ENCODE peak calls at places on chromosome 1, in eight cellular contexts. M, Q, T, A, K, R, V and U are unnamed samples.

GRCh38 chr1:68600049-68600661 is 103.3 kb upstream of the DEPDC1 start:
- DNase-seq in M (no peak), Q (peak), T (peak), A (peak), K (no peak), R (no peak), V (peak), U (no peak)

GRCh38 chr1:202155478-202156021 is 4.9 kb downstream of the PTPN7 start:
- DNase-seq in M (no peak), Q (no peak), T (peak), A (no peak), K (no peak), R (no peak), V (no peak), U (no peak)

GRCh38 chr1:77322061-77322900 is 40.5 kb downstream of the AK5 start:
- DNase-seq in M (no peak), Q (no peak), T (peak), A (peak), K (no peak), R (no peak), V (peak), U (no peak)

GRCh38 chr1:241896670-241896962 is 48.6 kb downstream of the EXO1 start:
- DNase-seq in M (no peak), Q (no peak), T (no peak), A (no peak), K (no peak), R (no peak), V (no peak), U (no peak)

GRCh38 chr1:154430903-154431302 is 25.8 kb downstream of the IL6R start:
- DNase-seq in M (no peak), Q (no peak), T (no peak), A (no peak), K (no peak), R (no peak), V (no peak), U (no peak)

GRCh38 chr1:7550261-7550850 is 220.7 kb upstream of the VAMP3 start:
- DNase-seq in M (no peak), Q (no peak), T (no peak), A (no peak), K (no peak), R (peak), V (no peak), U (no peak)

GRCh38 chr1:180080439-180080838 is 74.2 kb upstream of the QSOX1 start:
- DNase-seq in M (no peak), Q (no peak), T (no peak), A (no peak), K (no peak), R (no peak), V (no peak), U (no peak)

GRCh38 chr1:213987876-213988638 is at the start of gene PROX1:
- DNase-seq in M (no peak), Q (peak), T (peak), A (peak), K (peak), R (peak), V (no peak), U (no peak)

GRCh38 chr1:30060738-30061137 is 662.6 kb downstream of the MATN1 start:
- DNase-seq in M (no peak), Q (no peak), T (no peak), A (no peak), K (no peak), R (no peak), V (no peak), U (no peak)

GRCh38 chr1:159311679-159312078 is 9.5 kb downstream of the FCER1A start:
- DNase-seq in M (no peak), Q (no peak), T (no peak), A (no peak), K (no peak), R (no peak), V (no peak), U (no peak)

GRCh38 chr1:40921522-40921921 is 58.0 kb upstream of the CTPS1 start:
- DNase-seq in M (no peak), Q (no peak), T (no peak), A (no peak), K (no peak), R (no peak), V (no peak), U (no peak)

GRCh38 chr1:9753121-9753531 is 70.6 kb downstream of the CLSTN1 start:
- DNase-seq in M (no peak), Q (no peak), T (peak), A (no peak), K (no peak), R (peak), V (no peak), U (no peak)

GRCh38 chr1:13996334-13996733 is 296.3 kb downstream of the PRDM2 start:
- DNase-seq in M (no peak), Q (no peak), T (no peak), A (no peak), K (no peak), R (no peak), V (no peak), U (no peak)

GRCh38 chr1:184351416-184351975 is 35.3 kb upstream of the C1orf21 start:
- DNase-seq in M (no peak), Q (no peak), T (no peak), A (no peak), K (no peak), R (no peak), V (no peak), U (no peak)

GRCh38 chr1:226366290-226366689 is 41.6 kb downstream of the PARP1 start:
- DNase-seq in M (no peak), Q (no peak), T (peak), A (no peak), K (no peak), R (no peak), V (no peak), U (no peak)

GRCh38 chr1:214859647-214860046 is 222.9 kb upstream of the KCNK2 start:
- DNase-seq in M (no peak), Q (no peak), T (no peak), A (no peak), K (no peak), R (no peak), V (no peak), U (no peak)

GRCh38 chr1:21246905-21247642 is 43.2 kb downstream of the ECE1 start:
- DNase-seq in M (no peak), Q (no peak), T (no peak), A (no peak), K (no peak), R (no peak), V (no peak), U (no peak)

GRCh38 chr1:31795801-31796621 is 19.8 kb downstream of the SPOCD1 start:
- DNase-seq in M (peak), Q (no peak), T (peak), A (no peak), K (no peak), R (peak), V (no peak), U (peak)
- TF ChIP-seq CTCF in M (no peak), Q (no peak), T (peak), A (no peak), K (no peak), R (no peak), V (no peak), U (no peak)

DNA sequence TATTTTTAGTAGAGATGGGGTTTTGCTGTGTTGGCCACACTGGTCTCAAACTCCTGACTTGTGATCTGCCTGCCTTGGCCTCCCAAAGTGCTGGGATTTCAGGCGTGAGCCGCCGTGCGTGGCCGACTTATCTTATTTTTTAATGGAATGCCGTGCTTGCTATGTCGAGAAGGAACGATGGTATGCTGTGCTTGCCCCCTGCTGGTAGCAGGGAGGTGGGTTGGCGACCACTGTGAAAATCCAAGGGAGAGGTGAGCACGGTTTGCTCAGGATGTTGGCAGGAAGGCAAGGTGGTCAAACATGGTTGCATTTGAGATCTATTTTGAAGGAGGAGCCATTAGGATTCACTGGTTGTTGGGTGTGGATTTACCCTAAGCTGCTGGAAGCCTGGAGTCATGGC is 45.8 kb upstream of the RCC2 start:
- DNase-seq in M (no peak), Q (no peak), T (peak), A (no peak), K (no peak), R (no peak), V (peak), U (no peak)
- TF ChIP-seq CTCF in M (no peak), Q (peak), T (peak), A (peak), K (peak), R (peak), V (peak), U (no peak)

GRCh38 chr1:228960705-228961104 is 225.4 kb downstream of the RHOU start:
- DNase-seq in M (no peak), Q (no peak), T (no peak), A (no peak), K (no peak), R (no peak), V (no peak), U (no peak)

GRCh38 chr1:228968841-228969606 is 233.7 kb downstream of the RHOU start:
- DNase-seq in M (no peak), Q (no peak), T (no peak), A (no peak), K (no peak), R (no peak), V (no peak), U (no peak)

GRCh38 chr1:228963795-228964177 is 228.5 kb downstream of the RHOU start:
- DNase-seq in M (no peak), Q (no peak), T (no peak), A (no peak), K (no peak), R (no peak), V (no peak), U (no peak)

GRCh38 chr1:228958741-228959140 is 223.5 kb downstream of the RHOU start:
- DNase-seq in M (no peak), Q (no peak), T (no peak), A (no peak), K (no peak), R (no peak), V (no peak), U (no peak)

GRCh38 chr1:228964178-228964819 is 229.0 kb downstream of the RHOU start:
- DNase-seq in M (no peak), Q (no peak), T (peak), A (peak), K (no peak), R (no peak), V (no peak), U (no peak)
- TF ChIP-seq CTCF in M (no peak), Q (no peak), T (no peak), A (no peak), K (no peak), R (no peak), V (no peak), U (no peak)

GRCh38 chr1:163170975-163171676 is 31.6 kb downstream of the RGS5 start:
- DNase-seq in M (no peak), Q (no peak), T (peak), A (no peak), K (no peak), R (no peak), V (no peak), U (no peak)
- TF ChIP-seq CTCF in M (no peak), Q (peak), T (peak), A (peak), K (peak), R (peak), V (no peak), U (no peak)